ENCODE peak calls at places on chromosomes 16 and 17, in six cellular contexts. I is stimulated activated CD8-positive, alpha-beta memory T cell treated with anti-CD3 and anti-CD28 coated beads, Interleukin-7, amount 100 ng/mL, for 1 hour; J is NCI-H2029; E is PC-9; V is stimulated activated CD4-positive, alpha-beta T cell treated with anti-CD3 and anti-CD28 coated beads, Interleukin-1b, Interleukin-23, amount 100 ng/mL, for 4 hours; K is RPMI8226. M is an unnamed sample.

GRCh38 chr17:57760001-57760400 is 14.9 kb upstream of the CCDC182 start:
- DNase-seq in I (no peak), J (no peak), E (no peak), V (no peak), K (no peak), M (no peak)

GRCh38 chr17:49337900-49338299 is 24.1 kb downstream of the ZNF652 start:
- DNase-seq in E (no peak), J (no peak), I (no peak), K (no peak), V (no peak), M (no peak)

GRCh38 chr16:84842516-84843148 is 22.8 kb downstream of the CRISPLD2 start:
- DNase-seq in J (peak; percentile 19), I (no peak), V (no peak), K (no peak), E (no peak), M (no peak)

GRCh38 chr17:47257651-47258339 is 4.2 kb downstream of the ITGB3 start:
- DNase-seq in K (no peak), J (no peak), E (no peak), I (no peak), V (no peak), M (no peak)

GRCh38 chr17:6255331-6255730 is 179.6 kb downstream of the AIPL1 start:
- DNase-seq in V (no peak), J (no peak), I (no peak), K (no peak), E (no peak), M (no peak)

GRCh38 chr16:53434436-53435065 is at the start of gene RBL2:
- DNase-seq in V (peak; percentile 75), E (peak; percentile 59), J (peak; percentile 12), K (peak; percentile 89), I (peak; percentile 67), M (peak; percentile 65)

GRCh38 chr17:59651346-59651745 is 31.7 kb downstream of the CLTC start:
- DNase-seq in E (no peak), K (no peak), J (no peak), V (no peak), I (no peak), M (no peak)

GRCh38 chr17:74345433-74346241 is 16.0 kb downstream of the BTBD17 start:
- DNase-seq in J (no peak), K (peak; percentile 35), I (no peak), V (no peak), E (no peak), M (no peak)

GRCh38 chr17:39704821-39705551 is 5.1 kb downstream of the ERBB2 start:
- DNase-seq in K (no peak), I (no peak), J (no peak), E (no peak), V (no peak), M (no peak)

GRCh38 chr16:24198807-24199533 is 57.2 kb upstream of the CACNG3 start:
- DNase-seq in V (no peak), I (no peak), E (no peak), J (peak; percentile 23), K (no peak), M (no peak)

GRCh38 chr16:86391987-86392386 is 118.3 kb upstream of the FOXF1 start:
- DNase-seq in I (no peak), V (no peak), E (no peak), K (no peak), J (no peak), M (no peak)

GRCh38 chr16:471353-472198 is 46.1 kb downstream of the RAB11FIP3 start:
- DNase-seq in K (no peak), V (no peak), J (no peak), E (no peak), I (no peak), M (no peak)

M was measured in T-cell.